ENCODE peak calls at places on chromosomes 2 and 18, in four cellular contexts. One of them, this sample, is unnamed. For H3K36me3, the result is how much of the 10 kb centered on the place peaks cover.

GRCh38 chr2:117835990-117836760 is 21.7 kb downstream of the DDX18 start:
- DNase-seq in IMR-90: peak
- DNase-seq in ovary: peak
- DNase-seq in adrenal gland: peak
- DNase-seq in this sample: peak

GRCh38 chr2:172087780-172088244 is 2.5 kb downstream of the DLX1 start:
- DNase-seq in IMR-90: no peak
- DNase-seq in ovary: no peak
- DNase-seq in adrenal gland: no peak
- DNase-seq in this sample: no peak

GRCh38 chr2:137467246-137467862 is 496.9 kb upstream of the HNMT start:
- DNase-seq in IMR-90: no peak
- DNase-seq in ovary: no peak
- DNase-seq in adrenal gland: peak
- DNase-seq in this sample: no peak

GRCh38 chr2:151032741-151033152 is 228.9 kb downstream of the RBM43 start:
- DNase-seq in IMR-90: peak
- DNase-seq in ovary: no peak
- DNase-seq in adrenal gland: no peak
- DNase-seq in this sample: no peak

GRCh38 chr2:109396338-109397180 is 217.2 kb downstream of the SEPTIN10 start:
- DNase-seq in IMR-90: no peak
- DNase-seq in ovary: no peak
- DNase-seq in adrenal gland: no peak
- DNase-seq in this sample: no peak

GRCh38 chr2:113211226-113212105 is 37.7 kb downstream of the PSD4 start:
- DNase-seq in IMR-90: peak
- DNase-seq in ovary: peak
- DNase-seq in adrenal gland: peak
- DNase-seq in this sample: no peak

GRCh38 chr18:46915800-46916550 is 1.3 kb downstream of the PIAS2 start:
- DNase-seq in IMR-90: peak
- DNase-seq in ovary: no peak
- DNase-seq in adrenal gland: no peak
- DNase-seq in this sample: no peak

GRCh38 chr18:9898792-9899549 is 13.2 kb downstream of the TXNDC2 start:
- DNase-seq in IMR-90: peak
- DNase-seq in ovary: no peak
- DNase-seq in adrenal gland: peak
- DNase-seq in this sample: no peak

GRCh38 chr2:217653240-217653639 is 349.6 kb downstream of the TNS1 start:
- DNase-seq in IMR-90: peak
- DNase-seq in ovary: peak
- DNase-seq in adrenal gland: peak
- DNase-seq in this sample: no peak

GRCh38 chr2:105396254-105397024 is 2.4 kb downstream of the FHL2 start:
- DNase-seq in IMR-90: peak
- DNase-seq in ovary: no peak
- DNase-seq in adrenal gland: peak
- DNase-seq in this sample: no peak

GRCh38 chr2:119377973-119378305 is 11.2 kb downstream of the DBI start:
- DNase-seq in IMR-90: no peak
- DNase-seq in ovary: no peak
- DNase-seq in adrenal gland: no peak
- DNase-seq in this sample: no peak

GRCh38 chr2:179059026-179059680 is 9.2 kb upstream of the CCDC141 start:
- DNase-seq in IMR-90: no peak
- DNase-seq in ovary: no peak
- DNase-seq in adrenal gland: no peak
- DNase-seq in this sample: no peak

GRCh38 chr2:8617590-8617989 is 64.3 kb upstream of the ID2 start:
- DNase-seq in IMR-90: no peak
- DNase-seq in ovary: no peak
- DNase-seq in adrenal gland: no peak
- DNase-seq in this sample: no peak

GRCh38 chr2:196808281-196808680 is 874 bp downstream of the C2orf66 start:
- DNase-seq in IMR-90: no peak
- DNase-seq in ovary: no peak
- DNase-seq in adrenal gland: no peak
- DNase-seq in this sample: no peak

GRCh38 chr2:205675861-205676516 is 6.3 kb upstream of the NRP2 start:
- DNase-seq in IMR-90: peak
- DNase-seq in ovary: no peak
- DNase-seq in adrenal gland: no peak
- DNase-seq in this sample: no peak

GRCh38 chr18:3457261-3457724 is 7.3 kb downstream of the TGIF1 start:
- DNase-seq in IMR-90: no peak
- DNase-seq in ovary: no peak
- DNase-seq in adrenal gland: no peak
- DNase-seq in this sample: no peak

GRCh38 chr18:73101977-73102376 is 234.2 kb upstream of the NETO1 start:
- DNase-seq in IMR-90: peak
- DNase-seq in ovary: no peak
- DNase-seq in adrenal gland: no peak
- DNase-seq in this sample: no peak

GRCh38 chr18:57950542-57950941 is 93.5 kb upstream of the NEDD4L start:
- DNase-seq in IMR-90: no peak
- DNase-seq in ovary: no peak
- DNase-seq in adrenal gland: no peak
- DNase-seq in this sample: no peak

GRCh38 chr2:204871246-204871953 is 326.1 kb downstream of the PARD3B start:
- DNase-seq in IMR-90: peak
- DNase-seq in ovary: no peak
- DNase-seq in adrenal gland: no peak
- DNase-seq in this sample: no peak

GRCh38 chr2:58539973-58540372 is 298.8 kb upstream of the FANCL start:
- DNase-seq in IMR-90: no peak
- DNase-seq in ovary: no peak
- DNase-seq in adrenal gland: no peak
- DNase-seq in this sample: no peak

GRCh38 chr2:36569267-36569860 is 28.6 kb downstream of the FEZ2 start:
- DNase-seq in IMR-90: no peak
- DNase-seq in ovary: no peak
- DNase-seq in adrenal gland: no peak
- DNase-seq in this sample: no peak

GRCh38 chr18:72634500-72634899 is 90.4 kb upstream of the CBLN2 start:
- DNase-seq in IMR-90: no peak
- DNase-seq in ovary: no peak
- DNase-seq in adrenal gland: no peak
- DNase-seq in this sample: no peak

GRCh38 chr2:113160962-113161361 is 12.8 kb upstream of the PSD4 start:
- DNase-seq in IMR-90: no peak
- DNase-seq in ovary: no peak
- DNase-seq in adrenal gland: no peak
- DNase-seq in this sample: no peak

GRCh38 chr2:101704816-101705565 is 7.5 kb downstream of the MAP4K4 start:
- DNase-seq in IMR-90: peak
- DNase-seq in ovary: no peak
- DNase-seq in adrenal gland: no peak
- DNase-seq in this sample: no peak

GRCh38 chr2:189657867-189658266 is 3.4 kb upstream of the ASNSD1 start:
- DNase-seq in IMR-90: peak
- DNase-seq in ovary: peak
- DNase-seq in adrenal gland: peak
- DNase-seq in this sample: no peak

GRCh38 chr2:77013932-77014331 is 508.2 kb downstream of the LRRTM4 start:
- DNase-seq in IMR-90: no peak
- DNase-seq in ovary: no peak
- DNase-seq in adrenal gland: no peak
- DNase-seq in this sample: no peak

GRCh38 chr18:48129621-48130082 is 199.2 kb upstream of the SMAD2 start:
- DNase-seq in IMR-90: no peak
- DNase-seq in ovary: peak
- DNase-seq in adrenal gland: peak
- DNase-seq in this sample: no peak

GRCh38 chr18:57154389-57154788 is 7.5 kb downstream of the BOD1L2 start:
- DNase-seq in IMR-90: no peak
- DNase-seq in ovary: peak
- DNase-seq in adrenal gland: no peak
- DNase-seq in this sample: no peak

GRCh38 chr18:62939925-62940324 is 224.6 kb downstream of the PHLPP1 start:
- DNase-seq in IMR-90: no peak
- DNase-seq in ovary: no peak
- DNase-seq in adrenal gland: no peak
- DNase-seq in this sample: no peak

DNA sequence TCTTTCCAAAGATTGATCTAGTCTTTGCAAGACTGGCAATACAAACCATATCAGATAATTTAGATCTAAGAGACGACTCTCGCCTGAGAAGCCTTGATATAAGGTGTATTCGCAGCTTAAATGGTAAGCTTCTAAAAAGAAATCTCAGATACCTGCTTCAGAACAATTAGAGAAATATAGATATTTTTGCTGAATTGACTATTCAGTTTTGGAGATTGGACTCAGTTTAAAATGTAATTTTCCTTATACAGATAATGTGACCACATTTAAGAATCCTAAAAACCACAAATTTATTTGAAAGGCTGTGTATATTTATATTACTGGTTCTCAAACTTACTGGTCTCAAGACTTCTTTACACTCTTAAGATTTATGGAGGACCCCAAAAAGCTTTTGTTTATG is 15.4 kb downstream of the PAPOLG start:
- DNase-seq in IMR-90: no peak
- DNase-seq in ovary: no peak
- DNase-seq in adrenal gland: no peak
- DNase-seq in this sample: no peak
- H3K36me3 ChIP-seq in IMR-90: under half
- H3K36me3 ChIP-seq in ovary: under half
- H3K36me3 ChIP-seq in adrenal gland: under half
- H3K36me3 ChIP-seq in this sample: under half

DNA sequence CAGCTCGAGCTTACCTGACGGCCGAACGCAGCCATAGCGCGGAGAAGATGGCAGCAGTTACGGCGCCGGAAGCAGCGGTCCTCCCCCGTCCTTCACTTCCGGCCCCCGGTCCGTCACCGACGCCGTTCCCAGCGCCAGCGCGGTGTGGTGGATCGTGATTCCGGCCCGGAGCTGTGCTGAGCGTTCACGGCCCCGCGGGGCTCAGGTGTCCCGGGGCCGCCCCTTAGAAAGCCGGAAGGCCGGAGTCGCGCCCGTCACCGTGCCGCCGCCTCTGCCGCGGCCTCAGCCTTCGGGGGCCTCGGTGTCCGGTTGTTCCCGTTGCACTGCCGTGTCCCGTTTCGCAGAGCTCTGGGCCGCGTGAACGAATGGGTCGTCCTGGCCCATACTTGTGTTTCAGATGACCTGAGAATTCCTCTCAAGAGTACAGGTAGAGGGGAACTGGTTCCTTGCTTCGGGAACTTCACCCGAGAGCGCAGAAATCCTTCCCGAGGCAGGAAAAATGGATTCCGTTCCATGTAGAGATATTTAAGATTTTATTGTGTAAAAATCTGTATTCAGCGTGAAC is at the start of gene MTERF4:
- DNase-seq in IMR-90: peak
- DNase-seq in ovary: peak
- DNase-seq in adrenal gland: peak
- DNase-seq in this sample: peak
- TF ChIP-seq POLR2A in IMR-90: no peak
- TF ChIP-seq POLR2A in ovary: peak
- TF ChIP-seq POLR2A in adrenal gland: peak
- TF ChIP-seq POLR2A in this sample: peak

GRCh38 chr2:61214171-61214570 is 52.2 kb downstream of the C2orf74 start:
- DNase-seq in IMR-90: no peak
- DNase-seq in ovary: no peak
- DNase-seq in adrenal gland: no peak
- DNase-seq in this sample: no peak
- H3K36me3 ChIP-seq in IMR-90: under half
- H3K36me3 ChIP-seq in ovary: under half
- H3K36me3 ChIP-seq in adrenal gland: under half
- H3K36me3 ChIP-seq in this sample: under half

GRCh38 chr2:25337891-25338290 is 3.8 kb downstream of the DNMT3A start:
- DNase-seq in IMR-90: no peak
- DNase-seq in ovary: no peak
- DNase-seq in adrenal gland: no peak
- DNase-seq in this sample: no peak

GRCh38 chr2:25335204-25335603 is 6.5 kb downstream of the DNMT3A start:
- DNase-seq in IMR-90: no peak
- DNase-seq in ovary: no peak
- DNase-seq in adrenal gland: no peak
- DNase-seq in this sample: no peak

GRCh38 chr2:25335971-25336370 is 5.8 kb downstream of the DNMT3A start:
- DNase-seq in IMR-90: no peak
- DNase-seq in ovary: no peak
- DNase-seq in adrenal gland: no peak
- DNase-seq in this sample: no peak

GRCh38 chr2:25337276-25337675 is 4.4 kb downstream of the DNMT3A start:
- DNase-seq in IMR-90: no peak
- DNase-seq in ovary: no peak
- DNase-seq in adrenal gland: no peak
- DNase-seq in this sample: no peak

DNA sequence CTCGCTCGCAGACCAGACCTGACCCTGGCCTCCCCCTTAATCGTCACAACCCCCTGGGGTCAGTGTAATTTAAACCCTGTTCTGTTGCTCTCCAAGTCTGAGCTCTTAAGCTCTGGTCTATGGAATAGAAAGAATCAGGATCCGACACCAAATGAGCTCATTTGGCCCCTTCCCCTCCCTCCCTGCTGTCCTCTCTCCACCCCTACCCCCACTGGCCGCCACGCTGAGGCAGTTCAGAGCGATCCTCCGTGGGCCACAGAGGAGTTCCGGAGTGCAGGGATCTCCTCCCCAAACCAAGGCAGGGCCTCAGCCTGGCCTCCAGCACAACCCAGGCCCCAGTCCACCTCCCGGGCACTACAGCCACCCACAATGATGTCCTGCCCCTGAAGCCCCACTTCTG is 5.3 kb downstream of the DNMT3A start:
- DNase-seq in IMR-90: no peak
- DNase-seq in ovary: no peak
- DNase-seq in adrenal gland: no peak
- DNase-seq in this sample: no peak
- TF ChIP-seq POLR2A in IMR-90: no peak
- TF ChIP-seq POLR2A in ovary: no peak
- TF ChIP-seq POLR2A in adrenal gland: no peak
- TF ChIP-seq POLR2A in this sample: no peak

DNA sequence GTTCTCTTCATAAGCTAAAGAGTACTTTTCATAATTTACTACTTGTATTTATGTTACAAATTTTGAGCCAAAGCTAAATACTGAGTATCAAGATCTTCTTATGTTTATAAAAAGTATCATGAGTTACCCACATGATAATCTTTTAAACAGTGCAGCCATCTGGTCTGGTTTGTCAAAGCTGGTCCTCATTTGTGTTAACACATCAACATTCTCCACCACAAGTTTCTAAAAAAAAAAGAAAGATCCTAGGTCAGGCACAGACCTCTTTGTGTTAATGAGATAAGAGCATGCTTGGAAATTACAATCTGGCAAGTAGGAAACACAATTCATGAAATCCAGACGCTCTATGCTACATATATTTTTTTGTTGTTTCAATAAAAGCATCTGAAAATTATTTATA is 75.5 kb upstream of the FRZB start:
- DNase-seq in IMR-90: peak
- DNase-seq in ovary: no peak
- DNase-seq in adrenal gland: no peak
- DNase-seq in this sample: no peak
- H3K36me3 ChIP-seq in IMR-90: under half
- H3K36me3 ChIP-seq in ovary: under half
- H3K36me3 ChIP-seq in adrenal gland: under half
- H3K36me3 ChIP-seq in this sample: under half

This sample was measured in right lobe of liver.